ENCODE peak calls at places on chromosomes 5 and 9, in seven cellular contexts. One of them, this sample, is unnamed.

GRCh38 chr9:89994988-89995613 is 390.3 kb downstream of the GADD45G start:
- DNase-seq in heart left ventricle: no peak
- DNase-seq in Calu3: no peak
- DNase-seq in astrocyte of the cerebellum: no peak
- DNase-seq in fibroblast of lung: no peak
- DNase-seq in ovary: peak
- DNase-seq in cardiac fibroblast: no peak
- DNase-seq in this sample: no peak

GRCh38 chr5:52024363-52024762 is 641.1 kb downstream of the ISL1 start:
- DNase-seq in heart left ventricle: no peak
- DNase-seq in Calu3: no peak
- DNase-seq in astrocyte of the cerebellum: no peak
- DNase-seq in fibroblast of lung: no peak
- DNase-seq in ovary: no peak
- DNase-seq in cardiac fibroblast: no peak
- DNase-seq in this sample: no peak

GRCh38 chr9:69809304-69809863 is 11.2 kb upstream of the CFAP95 start:
- DNase-seq in heart left ventricle: no peak
- DNase-seq in Calu3: no peak
- DNase-seq in astrocyte of the cerebellum: no peak
- DNase-seq in fibroblast of lung: peak
- DNase-seq in ovary: no peak
- DNase-seq in cardiac fibroblast: peak
- DNase-seq in this sample: no peak

GRCh38 chr5:8907168-8907868 is 638.6 kb downstream of the SEMA5A start:
- DNase-seq in heart left ventricle: no peak
- DNase-seq in Calu3: no peak
- DNase-seq in astrocyte of the cerebellum: peak
- DNase-seq in fibroblast of lung: peak
- DNase-seq in ovary: no peak
- DNase-seq in cardiac fibroblast: no peak
- DNase-seq in this sample: no peak

GRCh38 chr5:68420476-68421344 is 205.2 kb downstream of the PIK3R1 start:
- DNase-seq in heart left ventricle: peak
- DNase-seq in Calu3: no peak
- DNase-seq in astrocyte of the cerebellum: no peak
- DNase-seq in fibroblast of lung: no peak
- DNase-seq in ovary: peak
- DNase-seq in cardiac fibroblast: no peak
- DNase-seq in this sample: no peak

GRCh38 chr9:98365227-98365669 is 109.8 kb upstream of the TBC1D2 start:
- DNase-seq in heart left ventricle: no peak
- DNase-seq in Calu3: no peak
- DNase-seq in astrocyte of the cerebellum: no peak
- DNase-seq in fibroblast of lung: peak
- DNase-seq in ovary: no peak
- DNase-seq in cardiac fibroblast: peak
- DNase-seq in this sample: no peak

GRCh38 chr5:143023447-143024096 is 253.4 kb downstream of the ARHGAP26 start:
- DNase-seq in heart left ventricle: peak
- DNase-seq in Calu3: no peak
- DNase-seq in astrocyte of the cerebellum: no peak
- DNase-seq in fibroblast of lung: peak
- DNase-seq in ovary: peak
- DNase-seq in cardiac fibroblast: peak
- DNase-seq in this sample: no peak

GRCh38 chr5:62596096-62596495 is 17.5 kb downstream of the LRRC70 start:
- DNase-seq in heart left ventricle: no peak
- DNase-seq in Calu3: no peak
- DNase-seq in astrocyte of the cerebellum: no peak
- DNase-seq in fibroblast of lung: no peak
- DNase-seq in ovary: no peak
- DNase-seq in cardiac fibroblast: no peak
- DNase-seq in this sample: no peak

GRCh38 chr5:72244862-72245371 is 75.1 kb downstream of the MRPS27 start:
- DNase-seq in heart left ventricle: no peak
- DNase-seq in Calu3: peak
- DNase-seq in astrocyte of the cerebellum: no peak
- DNase-seq in fibroblast of lung: peak
- DNase-seq in ovary: no peak
- DNase-seq in cardiac fibroblast: peak
- DNase-seq in this sample: no peak

GRCh38 chr5:88664630-88665029 is 218.4 kb downstream of the MEF2C start:
- DNase-seq in heart left ventricle: no peak
- DNase-seq in Calu3: no peak
- DNase-seq in astrocyte of the cerebellum: no peak
- DNase-seq in fibroblast of lung: no peak
- DNase-seq in ovary: no peak
- DNase-seq in cardiac fibroblast: no peak
- DNase-seq in this sample: no peak

GRCh38 chr5:181221792-181222629 is 1.1 kb upstream of the TRIM41 start:
- DNase-seq in heart left ventricle: peak
- DNase-seq in Calu3: peak
- DNase-seq in astrocyte of the cerebellum: no peak
- DNase-seq in fibroblast of lung: peak
- DNase-seq in ovary: peak
- DNase-seq in cardiac fibroblast: peak
- DNase-seq in this sample: no peak

GRCh38 chr5:141814064-141814982 is 63.9 kb downstream of the PCDH1 start:
- DNase-seq in heart left ventricle: peak
- DNase-seq in Calu3: peak
- DNase-seq in astrocyte of the cerebellum: no peak
- DNase-seq in fibroblast of lung: peak
- DNase-seq in ovary: no peak
- DNase-seq in cardiac fibroblast: peak
- DNase-seq in this sample: no peak
- TF ChIP-seq CTCF in heart left ventricle: peak
- TF ChIP-seq CTCF in Calu3: peak
- TF ChIP-seq CTCF in astrocyte of the cerebellum: peak
- TF ChIP-seq CTCF in fibroblast of lung: peak
- TF ChIP-seq CTCF in ovary: no peak
- TF ChIP-seq CTCF in cardiac fibroblast: peak
- TF ChIP-seq CTCF in this sample: peak

GRCh38 chr5:83475540-83476469 is 4.3 kb downstream of the VCAN start:
- DNase-seq in heart left ventricle: no peak
- DNase-seq in Calu3: peak
- DNase-seq in astrocyte of the cerebellum: peak
- DNase-seq in fibroblast of lung: peak
- DNase-seq in ovary: no peak
- DNase-seq in cardiac fibroblast: peak
- DNase-seq in this sample: peak

GRCh38 chr5:83474170-83474796 is 2.7 kb downstream of the VCAN start:
- DNase-seq in heart left ventricle: peak
- DNase-seq in Calu3: peak
- DNase-seq in astrocyte of the cerebellum: peak
- DNase-seq in fibroblast of lung: peak
- DNase-seq in ovary: peak
- DNase-seq in cardiac fibroblast: peak
- DNase-seq in this sample: peak

GRCh38 chr5:83473344-83474169 is 2.0 kb downstream of the VCAN start:
- DNase-seq in heart left ventricle: peak
- DNase-seq in Calu3: peak
- DNase-seq in astrocyte of the cerebellum: peak
- DNase-seq in fibroblast of lung: peak
- DNase-seq in ovary: peak
- DNase-seq in cardiac fibroblast: peak
- DNase-seq in this sample: peak

GRCh38 chr5:83476470-83476817 is 4.9 kb downstream of the VCAN start:
- DNase-seq in heart left ventricle: no peak
- DNase-seq in Calu3: no peak
- DNase-seq in astrocyte of the cerebellum: no peak
- DNase-seq in fibroblast of lung: no peak
- DNase-seq in ovary: no peak
- DNase-seq in cardiac fibroblast: no peak
- DNase-seq in this sample: no peak

GRCh38 chr5:83474986-83475385 is 3.4 kb downstream of the VCAN start:
- DNase-seq in heart left ventricle: no peak
- DNase-seq in Calu3: peak
- DNase-seq in astrocyte of the cerebellum: no peak
- DNase-seq in fibroblast of lung: no peak
- DNase-seq in ovary: no peak
- DNase-seq in cardiac fibroblast: no peak
- DNase-seq in this sample: no peak
- TF ChIP-seq CTCF in heart left ventricle: no peak
- TF ChIP-seq CTCF in Calu3: no peak
- TF ChIP-seq CTCF in astrocyte of the cerebellum: no peak
- TF ChIP-seq CTCF in fibroblast of lung: no peak
- TF ChIP-seq CTCF in ovary: no peak
- TF ChIP-seq CTCF in cardiac fibroblast: no peak
- TF ChIP-seq CTCF in this sample: no peak

DNA sequence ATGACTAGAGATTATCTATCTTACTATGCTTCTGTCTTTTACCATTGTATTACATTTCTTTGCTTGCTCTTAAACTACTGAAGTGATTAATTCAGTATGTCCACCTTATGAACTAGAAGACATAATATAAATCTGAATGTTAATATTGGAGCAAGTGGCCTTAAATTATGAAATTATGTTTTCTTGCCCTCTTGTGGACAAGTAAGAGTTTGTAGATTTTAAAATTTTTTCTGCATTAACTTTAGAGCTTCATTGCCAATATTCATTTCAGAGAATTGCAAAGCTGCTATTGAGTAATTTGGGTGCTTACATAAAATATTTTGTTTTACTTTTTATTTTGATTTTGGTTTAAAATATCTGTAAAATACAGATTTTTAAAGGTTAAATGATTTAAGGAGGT is 55.3 kb downstream of the RANBP17 start:
- DNase-seq in heart left ventricle: no peak
- DNase-seq in Calu3: no peak
- DNase-seq in astrocyte of the cerebellum: no peak
- DNase-seq in fibroblast of lung: peak
- DNase-seq in ovary: no peak
- DNase-seq in cardiac fibroblast: peak
- DNase-seq in this sample: no peak
- TF ChIP-seq CTCF in heart left ventricle: no peak
- TF ChIP-seq CTCF in Calu3: no peak
- TF ChIP-seq CTCF in astrocyte of the cerebellum: no peak
- TF ChIP-seq CTCF in fibroblast of lung: no peak
- TF ChIP-seq CTCF in ovary: no peak
- TF ChIP-seq CTCF in cardiac fibroblast: peak
- TF ChIP-seq CTCF in this sample: peak

GRCh38 chr5:134140530-134141201 is 26.2 kb downstream of the TCF7 start:
- DNase-seq in heart left ventricle: peak
- DNase-seq in Calu3: peak
- DNase-seq in astrocyte of the cerebellum: peak
- DNase-seq in fibroblast of lung: peak
- DNase-seq in ovary: peak
- DNase-seq in cardiac fibroblast: peak
- DNase-seq in this sample: no peak

GRCh38 chr5:134142806-134143205 is 28.3 kb downstream of the TCF7 start:
- DNase-seq in heart left ventricle: peak
- DNase-seq in Calu3: no peak
- DNase-seq in astrocyte of the cerebellum: no peak
- DNase-seq in fibroblast of lung: no peak
- DNase-seq in ovary: peak
- DNase-seq in cardiac fibroblast: no peak
- DNase-seq in this sample: no peak

GRCh38 chr5:134139891-134140469 is 25.5 kb downstream of the TCF7 start:
- DNase-seq in heart left ventricle: peak
- DNase-seq in Calu3: no peak
- DNase-seq in astrocyte of the cerebellum: no peak
- DNase-seq in fibroblast of lung: no peak
- DNase-seq in ovary: no peak
- DNase-seq in cardiac fibroblast: no peak
- DNase-seq in this sample: no peak

GRCh38 chr5:134142088-134142487 is 27.6 kb downstream of the TCF7 start:
- DNase-seq in heart left ventricle: peak
- DNase-seq in Calu3: no peak
- DNase-seq in astrocyte of the cerebellum: no peak
- DNase-seq in fibroblast of lung: no peak
- DNase-seq in ovary: no peak
- DNase-seq in cardiac fibroblast: no peak
- DNase-seq in this sample: no peak

DNA sequence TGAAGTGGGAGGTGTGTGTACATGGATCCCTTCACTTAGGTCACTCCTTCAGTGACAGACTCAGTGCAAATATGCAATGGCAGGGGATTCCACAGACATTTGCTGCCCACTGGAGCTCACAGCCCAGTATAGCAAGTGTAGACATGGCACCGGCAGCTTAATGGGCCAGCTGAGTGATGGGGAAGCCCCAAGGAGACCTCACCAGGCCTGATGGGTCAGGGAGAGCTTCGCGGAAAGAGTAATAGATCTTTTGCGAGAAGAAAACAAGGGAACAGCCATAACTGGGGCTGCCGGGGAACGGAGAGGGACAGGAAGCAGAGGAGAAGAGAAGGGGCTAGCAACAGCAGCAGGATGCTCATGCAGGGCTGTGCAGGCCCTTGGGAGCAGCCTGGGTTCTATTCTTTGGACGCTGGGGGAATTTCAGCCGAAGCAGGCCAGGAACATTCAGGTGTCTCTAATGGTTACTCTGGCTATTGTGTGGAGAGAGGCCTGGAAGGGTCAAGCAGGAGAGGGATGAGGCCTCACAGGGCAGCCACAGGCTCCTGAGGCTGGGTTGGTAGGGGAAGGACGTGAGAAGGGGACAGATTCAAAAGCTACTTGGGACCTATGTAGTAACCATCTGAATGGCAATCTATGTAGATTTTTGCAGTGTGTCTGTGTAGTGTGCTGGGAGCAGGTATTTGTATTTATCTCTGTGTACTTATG is 27.0 kb downstream of the TCF7 start:
- DNase-seq in heart left ventricle: peak
- DNase-seq in Calu3: no peak
- DNase-seq in astrocyte of the cerebellum: no peak
- DNase-seq in fibroblast of lung: no peak
- DNase-seq in ovary: no peak
- DNase-seq in cardiac fibroblast: no peak
- DNase-seq in this sample: no peak
- TF ChIP-seq CTCF in heart left ventricle: no peak
- TF ChIP-seq CTCF in Calu3: no peak
- TF ChIP-seq CTCF in astrocyte of the cerebellum: no peak
- TF ChIP-seq CTCF in fibroblast of lung: peak
- TF ChIP-seq CTCF in ovary: no peak
- TF ChIP-seq CTCF in cardiac fibroblast: no peak
- TF ChIP-seq CTCF in this sample: peak